ENCODE peak calls at places on chromosome 13, in six cellular contexts. One of them, this sample, is unnamed.

GRCh38 chr13:30774214-30774730 is 38.9 kb downstream of the ALOX5AP start:
- DNase-seq in body of pancreas: no peak
- DNase-seq in iris pigment epithelial cell: no peak
- DNase-seq in stimulated activated naive CD8-positive, alpha-beta T cell treated with anti-CD3 and anti-CD28 coated beads, Interleukin-15, amount 100 ng/mL, for 72 hours: no peak
- DNase-seq in foreskin fibroblast: no peak
- DNase-seq in dermis microvascular lymphatic vessel endothelial cell: no peak
- DNase-seq in this sample: no peak

GRCh38 chr13:21657538-21657937 is 13.3 kb upstream of the FGF9 start:
- DNase-seq in body of pancreas: no peak
- DNase-seq in foreskin fibroblast: peak
- DNase-seq in iris pigment epithelial cell: peak
- DNase-seq in stimulated activated naive CD8-positive, alpha-beta T cell treated with anti-CD3 and anti-CD28 coated beads, Interleukin-15, amount 100 ng/mL, for 72 hours: no peak
- DNase-seq in dermis microvascular lymphatic vessel endothelial cell: no peak
- DNase-seq in this sample: no peak

GRCh38 chr13:21020176-21020575 is 41.2 kb downstream of the LATS2 start:
- DNase-seq in foreskin fibroblast: no peak
- DNase-seq in body of pancreas: no peak
- DNase-seq in iris pigment epithelial cell: no peak
- DNase-seq in dermis microvascular lymphatic vessel endothelial cell: no peak
- DNase-seq in stimulated activated naive CD8-positive, alpha-beta T cell treated with anti-CD3 and anti-CD28 coated beads, Interleukin-15, amount 100 ng/mL, for 72 hours: no peak
- DNase-seq in this sample: no peak

GRCh38 chr13:100330662-100331061 is 241.8 kb downstream of the PCCA start:
- DNase-seq in foreskin fibroblast: peak
- DNase-seq in stimulated activated naive CD8-positive, alpha-beta T cell treated with anti-CD3 and anti-CD28 coated beads, Interleukin-15, amount 100 ng/mL, for 72 hours: no peak
- DNase-seq in dermis microvascular lymphatic vessel endothelial cell: no peak
- DNase-seq in iris pigment epithelial cell: peak
- DNase-seq in body of pancreas: no peak
- DNase-seq in this sample: no peak

GRCh38 chr13:40780822-40781401 is 8.5 kb upstream of the SLC25A15 start:
- DNase-seq in dermis microvascular lymphatic vessel endothelial cell: no peak
- DNase-seq in body of pancreas: no peak
- DNase-seq in stimulated activated naive CD8-positive, alpha-beta T cell treated with anti-CD3 and anti-CD28 coated beads, Interleukin-15, amount 100 ng/mL, for 72 hours: no peak
- DNase-seq in iris pigment epithelial cell: peak
- DNase-seq in foreskin fibroblast: peak
- DNase-seq in this sample: no peak

GRCh38 chr13:100269837-100270236 is 180.9 kb downstream of the PCCA start:
- DNase-seq in stimulated activated naive CD8-positive, alpha-beta T cell treated with anti-CD3 and anti-CD28 coated beads, Interleukin-15, amount 100 ng/mL, for 72 hours: no peak
- DNase-seq in foreskin fibroblast: peak
- DNase-seq in dermis microvascular lymphatic vessel endothelial cell: peak
- DNase-seq in body of pancreas: peak
- DNase-seq in iris pigment epithelial cell: peak
- DNase-seq in this sample: peak

GRCh38 chr13:28001837-28002473 is 13.5 kb upstream of the URAD start:
- DNase-seq in stimulated activated naive CD8-positive, alpha-beta T cell treated with anti-CD3 and anti-CD28 coated beads, Interleukin-15, amount 100 ng/mL, for 72 hours: no peak
- DNase-seq in iris pigment epithelial cell: no peak
- DNase-seq in body of pancreas: no peak
- DNase-seq in foreskin fibroblast: no peak
- DNase-seq in dermis microvascular lymphatic vessel endothelial cell: no peak
- DNase-seq in this sample: no peak

GRCh38 chr13:40271931-40272775 is 394.3 kb downstream of the FOXO1 start:
- DNase-seq in iris pigment epithelial cell: peak
- DNase-seq in foreskin fibroblast: peak
- DNase-seq in body of pancreas: peak
- DNase-seq in dermis microvascular lymphatic vessel endothelial cell: peak
- DNase-seq in stimulated activated naive CD8-positive, alpha-beta T cell treated with anti-CD3 and anti-CD28 coated beads, Interleukin-15, amount 100 ng/mL, for 72 hours: no peak
- DNase-seq in this sample: peak

GRCh38 chr13:78147905-78148304 is 229.3 kb upstream of the EDNRB start:
- DNase-seq in iris pigment epithelial cell: peak
- DNase-seq in body of pancreas: no peak
- DNase-seq in stimulated activated naive CD8-positive, alpha-beta T cell treated with anti-CD3 and anti-CD28 coated beads, Interleukin-15, amount 100 ng/mL, for 72 hours: no peak
- DNase-seq in dermis microvascular lymphatic vessel endothelial cell: no peak
- DNase-seq in foreskin fibroblast: peak
- DNase-seq in this sample: no peak

GRCh38 chr13:35994131-35994966 is 136.8 kb downstream of the DCLK1 start:
- DNase-seq in foreskin fibroblast: peak
- DNase-seq in body of pancreas: peak
- DNase-seq in iris pigment epithelial cell: peak
- DNase-seq in stimulated activated naive CD8-positive, alpha-beta T cell treated with anti-CD3 and anti-CD28 coated beads, Interleukin-15, amount 100 ng/mL, for 72 hours: no peak
- DNase-seq in dermis microvascular lymphatic vessel endothelial cell: no peak
- DNase-seq in this sample: peak

GRCh38 chr13:98189841-98190505 is 12.9 kb upstream of the RNF113B start:
- DNase-seq in iris pigment epithelial cell: no peak
- DNase-seq in stimulated activated naive CD8-positive, alpha-beta T cell treated with anti-CD3 and anti-CD28 coated beads, Interleukin-15, amount 100 ng/mL, for 72 hours: no peak
- DNase-seq in foreskin fibroblast: no peak
- DNase-seq in dermis microvascular lymphatic vessel endothelial cell: no peak
- DNase-seq in body of pancreas: no peak
- DNase-seq in this sample: peak

GRCh38 chr13:27791901-27792392 is 336 bp upstream of the GSX1 start:
- DNase-seq in body of pancreas: no peak
- DNase-seq in iris pigment epithelial cell: no peak
- DNase-seq in foreskin fibroblast: no peak
- DNase-seq in dermis microvascular lymphatic vessel endothelial cell: no peak
- DNase-seq in stimulated activated naive CD8-positive, alpha-beta T cell treated with anti-CD3 and anti-CD28 coated beads, Interleukin-15, amount 100 ng/mL, for 72 hours: no peak
- DNase-seq in this sample: no peak

GRCh38 chr13:74135306-74136088 is 1.3 kb upstream of the KLF12 start:
- DNase-seq in foreskin fibroblast: peak
- DNase-seq in iris pigment epithelial cell: peak
- DNase-seq in stimulated activated naive CD8-positive, alpha-beta T cell treated with anti-CD3 and anti-CD28 coated beads, Interleukin-15, amount 100 ng/mL, for 72 hours: peak
- DNase-seq in body of pancreas: peak
- DNase-seq in dermis microvascular lymphatic vessel endothelial cell: no peak
- DNase-seq in this sample: peak

GRCh38 chr13:66224644-66225043 is 1005.5 kb downstream of the PCDH9 start:
- DNase-seq in stimulated activated naive CD8-positive, alpha-beta T cell treated with anti-CD3 and anti-CD28 coated beads, Interleukin-15, amount 100 ng/mL, for 72 hours: no peak
- DNase-seq in foreskin fibroblast: no peak
- DNase-seq in dermis microvascular lymphatic vessel endothelial cell: no peak
- DNase-seq in iris pigment epithelial cell: no peak
- DNase-seq in body of pancreas: no peak
- DNase-seq in this sample: no peak

GRCh38 chr13:27338816-27339215 is 68.2 kb downstream of the RASL11A start:
- DNase-seq in iris pigment epithelial cell: no peak
- DNase-seq in foreskin fibroblast: no peak
- DNase-seq in stimulated activated naive CD8-positive, alpha-beta T cell treated with anti-CD3 and anti-CD28 coated beads, Interleukin-15, amount 100 ng/mL, for 72 hours: no peak
- DNase-seq in body of pancreas: no peak
- DNase-seq in dermis microvascular lymphatic vessel endothelial cell: no peak
- DNase-seq in this sample: peak

GRCh38 chr13:27016871-27017270 is 154.7 kb downstream of the USP12 start:
- DNase-seq in iris pigment epithelial cell: no peak
- DNase-seq in dermis microvascular lymphatic vessel endothelial cell: no peak
- DNase-seq in foreskin fibroblast: no peak
- DNase-seq in stimulated activated naive CD8-positive, alpha-beta T cell treated with anti-CD3 and anti-CD28 coated beads, Interleukin-15, amount 100 ng/mL, for 72 hours: no peak
- DNase-seq in body of pancreas: no peak
- DNase-seq in this sample: no peak

GRCh38 chr13:23020246-23020843 is 160.4 kb upstream of the SGCG start:
- DNase-seq in stimulated activated naive CD8-positive, alpha-beta T cell treated with anti-CD3 and anti-CD28 coated beads, Interleukin-15, amount 100 ng/mL, for 72 hours: peak
- DNase-seq in dermis microvascular lymphatic vessel endothelial cell: peak
- DNase-seq in iris pigment epithelial cell: peak
- DNase-seq in body of pancreas: peak
- DNase-seq in foreskin fibroblast: peak
- DNase-seq in this sample: peak

GRCh38 chr13:33446821-33447481 is 161.4 kb upstream of the STARD13 start:
- DNase-seq in dermis microvascular lymphatic vessel endothelial cell: no peak
- DNase-seq in body of pancreas: no peak
- DNase-seq in stimulated activated naive CD8-positive, alpha-beta T cell treated with anti-CD3 and anti-CD28 coated beads, Interleukin-15, amount 100 ng/mL, for 72 hours: no peak
- DNase-seq in iris pigment epithelial cell: no peak
- DNase-seq in foreskin fibroblast: peak
- DNase-seq in this sample: no peak

GRCh38 chr13:44879452-44880058 is 109.7 kb downstream of the NUFIP1 start:
- DNase-seq in body of pancreas: peak
- DNase-seq in dermis microvascular lymphatic vessel endothelial cell: peak
- DNase-seq in foreskin fibroblast: peak
- DNase-seq in iris pigment epithelial cell: peak
- DNase-seq in stimulated activated naive CD8-positive, alpha-beta T cell treated with anti-CD3 and anti-CD28 coated beads, Interleukin-15, amount 100 ng/mL, for 72 hours: peak
- DNase-seq in this sample: peak